ENCODE peak calls at places on chromosomes 2 and 18, in ten cellular contexts. R, K, H, N, Y, Q, F, A, T and I are unnamed samples.

GRCh38 chr18:48179005-48179404 is 230.2 kb downstream of the ZBTB7C start:
- DNase-seq in R (no peak), K (no peak), H (no peak), N (no peak), Y (no peak), Q (no peak), F (no peak), A (no peak), T (no peak), I (no peak)

GRCh38 chr2:16183345-16183744 is 243.0 kb downstream of the MYCN start:
- DNase-seq in R (no peak), K (no peak), H (no peak), N (no peak), Y (no peak), Q (no peak), F (no peak), A (no peak), T (no peak), I (no peak)

GRCh38 chr2:28512607-28512965 is 16.7 kb downstream of the PLB1 start:
- DNase-seq in R (no peak), K (no peak), H (no peak), N (no peak), Y (no peak), Q (no peak), F (no peak), A (no peak), T (no peak), I (no peak)

GRCh38 chr2:141767051-141767450 is 363.8 kb downstream of the LRP1B start:
- DNase-seq in R (peak; percentile 92), K (no peak), H (no peak), N (no peak), Y (no peak), Q (no peak), F (no peak), A (no peak), T (peak; percentile 93), I (no peak)

GRCh38 chr2:38155-38554 is 8.2 kb downstream of the FAM110C start:
- DNase-seq in R (peak; percentile 16), K (no peak), H (no peak), N (no peak), Y (no peak), Q (no peak), F (no peak), A (no peak), T (no peak), I (no peak)

GRCh38 chr2:48339451-48339850 is 190.5 kb upstream of the STON1 start:
- DNase-seq in R (peak; percentile 49), K (no peak), H (no peak), N (no peak), Y (no peak), Q (no peak), F (no peak), A (no peak), T (no peak), I (no peak)

GRCh38 chr2:202009563-202009962 is 24.1 kb upstream of the FZD7 start:
- DNase-seq in R (no peak), K (no peak), H (no peak), N (no peak), Y (no peak), Q (no peak), F (no peak), A (no peak), T (no peak), I (no peak)

GRCh38 chr2:207845202-207845864 is 75.6 kb upstream of the FZD5 start:
- DNase-seq in R (no peak), K (no peak), H (no peak), N (no peak), Y (no peak), Q (no peak), F (no peak), A (no peak), T (no peak), I (peak; percentile 94)

GRCh38 chr2:205687018-205687956 is 5.0 kb downstream of the NRP2 start:
- DNase-seq in R (no peak), K (no peak), H (no peak), N (no peak), Y (peak; percentile 19), Q (no peak), F (no peak), A (no peak), T (no peak), I (no peak)

GRCh38 chr18:7760967-7761946 is 194.1 kb downstream of the PTPRM start:
- DNase-seq in R (no peak), K (no peak), H (no peak), N (no peak), Y (no peak), Q (no peak), F (no peak), A (no peak), T (peak; percentile 94), I (peak; percentile 81)

GRCh38 chr2:235227607-235228006 is 266.2 kb upstream of the AGAP1 start:
- DNase-seq in R (no peak), K (no peak), H (no peak), N (no peak), Y (no peak), Q (no peak), F (no peak), A (no peak), T (no peak), I (no peak)

GRCh38 chr18:6729247-6730091 is at the start of gene ARHGAP28:
- DNase-seq in R (peak; percentile 55), K (peak; percentile 94), H (peak; percentile 47), N (peak; percentile 86), Y (peak; percentile 84), Q (peak; percentile 30), F (peak; percentile 73), A (no peak), T (peak; percentile 91), I (no peak)

GRCh38 chr2:32711219-32711618 is 83.4 kb downstream of the TTC27 start:
- DNase-seq in R (peak; percentile 77), K (no peak), H (no peak), N (no peak), Y (no peak), Q (no peak), F (no peak), A (no peak), T (peak; percentile 93), I (no peak)

GRCh38 chr2:113980946-113981345 is 91.1 kb downstream of the ACTR3 start:
- DNase-seq in R (peak; percentile 44), K (no peak), H (no peak), N (no peak), Y (no peak), Q (no peak), F (no peak), A (no peak), T (peak; percentile 61), I (no peak)

GRCh38 chr2:45964226-45964841 is 312.9 kb downstream of the PRKCE start:
- DNase-seq in R (peak; percentile 98), K (no peak), H (peak; percentile 3), N (no peak), Y (no peak), Q (no peak), F (peak; percentile 65), A (no peak), T (peak; percentile 62), I (peak; percentile 47)

GRCh38 chr18:75244336-75244735 is 33.7 kb downstream of the TSHZ1 start:
- DNase-seq in R (peak; percentile 52), K (peak; percentile 6), H (no peak), N (no peak), Y (peak; percentile 58), Q (peak; percentile 39), F (no peak), A (no peak), T (no peak), I (peak; percentile 21)

GRCh38 chr2:58448065-58448507 is 207.0 kb upstream of the FANCL start:
- DNase-seq in R (peak; percentile 86), K (peak; percentile 97), H (peak; percentile 81), N (peak; percentile 65), Y (peak; percentile 95), Q (peak; percentile 26), F (peak; percentile 77), A (peak; percentile 3), T (peak; percentile 82), I (peak; percentile 83)

GRCh38 chr2:138730497-138731030 is 49.6 kb downstream of the NXPH2 start:
- DNase-seq in R (no peak), K (no peak), H (no peak), N (peak; percentile 41), Y (no peak), Q (no peak), F (no peak), A (no peak), T (no peak), I (no peak)

GRCh38 chr2:143296089-143296488 is 166.9 kb downstream of the ARHGAP15 start:
- DNase-seq in R (no peak), K (no peak), H (no peak), N (peak; percentile 11), Y (no peak), Q (no peak), F (no peak), A (no peak), T (no peak), I (no peak)

GRCh38 chr2:136118819-136119716 is 1.1 kb upstream of the CXCR4 start:
- DNase-seq in R (no peak), K (peak; percentile 77), H (no peak), N (peak; percentile 35), Y (peak; percentile 90), Q (no peak), F (peak; percentile 51), A (peak; percentile 55), T (no peak), I (no peak)

GRCh38 chr18:8705280-8705940 is at the start of gene MTCL1:
- DNase-seq in R (peak; percentile 77), K (peak; percentile 61), H (peak; percentile 75), N (peak; percentile 67), Y (peak; percentile 65), Q (peak; percentile 86), F (peak; percentile 35), A (peak; percentile 22), T (peak; percentile 49), I (no peak)

GRCh38 chr2:24021122-24021998 is 11.5 kb downstream of the MFSD2B start:
- DNase-seq in R (peak; percentile 76), K (peak; percentile 58), H (no peak), N (no peak), Y (no peak), Q (peak; percentile 63), F (no peak), A (peak; percentile 8), T (no peak), I (peak; percentile 61)

GRCh38 chr18:58429442-58429841 is 199.4 kb downstream of the ALPK2 start:
- DNase-seq in R (no peak), K (no peak), H (no peak), N (no peak), Y (no peak), Q (no peak), F (no peak), A (no peak), T (no peak), I (no peak)

GRCh38 chr18:2723207-2723606 is 67.7 kb downstream of the SMCHD1 start:
- DNase-seq in R (no peak), K (no peak), H (no peak), N (no peak), Y (no peak), Q (no peak), F (no peak), A (no peak), T (peak; percentile 30), I (no peak)

GRCh38 chr2:23691106-23691470 is 235.8 kb downstream of the ATAD2B start:
- DNase-seq in R (no peak), K (no peak), H (no peak), N (no peak), Y (no peak), Q (no peak), F (no peak), A (no peak), T (no peak), I (no peak)

GRCh38 chr18:51490860-51491259 is 293.4 kb upstream of the MEX3C start:
- DNase-seq in R (no peak), K (no peak), H (no peak), N (no peak), Y (no peak), Q (no peak), F (no peak), A (no peak), T (no peak), I (no peak)

GRCh38 chr2:20504174-20504573 is 57.3 kb downstream of the RHOB start:
- DNase-seq in R (no peak), K (peak; percentile 24), H (no peak), N (peak; percentile 46), Y (no peak), Q (no peak), F (no peak), A (no peak), T (no peak), I (no peak)

GRCh38 chr2:186868344-186868743 is 19.4 kb upstream of the ZSWIM2 start:
- DNase-seq in R (no peak), K (no peak), H (no peak), N (no peak), Y (no peak), Q (no peak), F (no peak), A (no peak), T (peak; percentile 26), I (no peak)